ENCODE peak calls at places on chromosome 22, in four cellular contexts. C is GM23248, N is GM23338, H is DND-41. E is an unnamed sample.

GRCh38 chr22:22754268-22754657 is 109.8 kb downstream of the GGTLC2 start:
- DNase-seq in C (no peak), N (no peak), H (no peak), E (no peak)

GRCh38 chr22:47605886-47606285 is 843.4 kb downstream of the TBC1D22A start:
- DNase-seq in C (no peak), N (no peak), H (no peak), E (no peak)

GRCh38 chr22:23054531-23055257 is 15.6 kb upstream of the GNAZ start:
- DNase-seq in C (no peak), N (no peak), H (no peak), E (no peak)

GRCh38 chr22:26892401-26893033 is 235.1 kb downstream of the MIAT start:
- DNase-seq in C (peak; percentile 60), N (no peak), H (no peak), E (no peak)

GRCh38 chr22:27875951-27876350 is 43.1 kb downstream of the PITPNB start:
- DNase-seq in C (no peak), N (no peak), H (peak; percentile 10), E (no peak)

GRCh38 chr22:48485144-48486135 is 1342.2 kb downstream of the BRD1 start:
- DNase-seq in C (no peak), N (no peak), H (no peak), E (no peak)

GRCh38 chr22:39283312-39284141 is 35.9 kb downstream of the RPL3 start:
- DNase-seq in C (no peak), N (no peak), H (no peak), E (no peak)

GRCh38 chr22:19708323-19709011 is 5.8 kb upstream of the SEPTIN5 start:
- DNase-seq in C (no peak), N (no peak), H (no peak), E (no peak)

GRCh38 chr22:17867160-17867785 is 93.0 kb upstream of the BID start:
- DNase-seq in C (no peak), N (no peak), H (peak; percentile 32), E (no peak)

GRCh38 chr22:38104084-38104483 is 6.4 kb downstream of the BAIAP2L2 start:
- DNase-seq in C (peak; percentile 47), N (peak; percentile 85), H (no peak), E (peak; percentile 65)

GRCh38 chr22:18968011-18968749 is 32.1 kb upstream of the PRODH start:
- DNase-seq in C (peak; percentile 51), N (peak; percentile 56), H (peak; percentile 54), E (peak; percentile 81)

GRCh38 chr22:32122899-32123298 is 36.2 kb downstream of the C22orf42 start:
- DNase-seq in C (no peak), N (no peak), H (no peak), E (no peak)

GRCh38 chr22:40512426-40513136 is 123.9 kb downstream of the MRTFA start:
- DNase-seq in C (peak; percentile 98), N (no peak), H (no peak), E (no peak)

GRCh38 chr22:21873619-21874018 is 6.2 kb upstream of the MAPK1 start:
- DNase-seq in C (no peak), N (no peak), H (no peak), E (no peak)

GRCh38 chr22:36457688-36458450 is 23.6 kb downstream of the TXN2 start:
- DNase-seq in C (peak; percentile 45), N (no peak), H (no peak), E (no peak)

GRCh38 chr22:32204856-32205722 is at the start of gene RFPL2:
- DNase-seq in C (peak; percentile 5), N (peak; percentile 92), H (no peak), E (peak; percentile 94)

GRCh38 chr22:32820131-32820882 is 18.8 kb downstream of the TIMP3 start:
- DNase-seq in C (peak; percentile 54), N (no peak), H (no peak), E (no peak)

GRCh38 chr22:37499789-37500188 is 13.6 kb upstream of the MFNG start:
- DNase-seq in C (no peak), N (no peak), H (no peak), E (no peak)

GRCh38 chr22:20437253-20438065 is at the start of gene SCARF2:
- DNase-seq in C (peak; percentile 78), N (peak; percentile 86), H (no peak), E (peak; percentile 81)

GRCh38 chr22:27990451-27990840 is 71.4 kb upstream of the PITPNB start:
- DNase-seq in C (no peak), N (no peak), H (peak; percentile 1), E (no peak)

GRCh38 chr22:42300286-42301071 is 30.0 kb upstream of the TCF20 start:
- DNase-seq in C (no peak), N (no peak), H (peak; percentile 51), E (no peak)

DNA sequence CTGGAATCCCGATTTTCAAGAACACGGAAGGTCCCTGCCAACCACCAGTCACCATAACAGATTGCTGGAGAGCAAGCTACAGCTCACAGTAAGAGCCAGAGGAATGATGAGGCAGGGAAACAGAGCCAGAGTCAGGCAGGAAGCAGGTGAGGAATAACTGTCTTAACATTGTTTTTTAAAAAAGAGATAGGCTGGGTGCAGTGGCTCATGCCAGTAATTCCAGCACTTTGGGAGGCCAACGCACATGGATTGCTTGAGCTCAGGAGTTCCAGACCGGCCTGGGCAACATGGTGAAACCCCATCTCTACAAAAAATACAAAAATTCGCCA is 13.5 kb upstream of the CASTOR1 start:
- DNase-seq in C (no peak), N (no peak), H (no peak), E (no peak)
- H3K27ac ChIP-seq in C (peak overlapping the region; percentile 73), N (no peak overlapping the region), H (peak overlapping the region; percentile 95), E (no peak overlapping the region)

GRCh38 chr22:29946220-29946619 is 63.2 kb downstream of the MTMR3 start:
- DNase-seq in C (no peak), N (no peak), H (no peak), E (no peak)
- H3K79me2 ChIP-seq in C (peaks cover 93% of the 10 kb centered on the region), N (peaks cover 81% of the 10 kb centered on the region), H (peaks cover 76% of the 10 kb centered on the region), E (peaks cover 87% of the 10 kb centered on the region)

GRCh38 chr22:49659924-49660315 is 167.8 kb downstream of the BRD1 start:
- DNase-seq in C (no peak), N (no peak), H (no peak), E (no peak)
- H3K27ac ChIP-seq in C (no peak overlapping the region), N (no peak overlapping the region), H (no peak overlapping the region), E (no peak overlapping the region)

GRCh38 chr22:50297510-50298265 is 9.8 kb downstream of the PLXNB2 start:
- DNase-seq in C (no peak), N (no peak), H (no peak), E (no peak)

GRCh38 chr22:50298937-50299656 is 8.3 kb downstream of the PLXNB2 start:
- DNase-seq in C (peak; percentile 68), N (peak; percentile 60), H (no peak), E (peak; percentile 56)

GRCh38 chr22:50294319-50294656 is 13.2 kb downstream of the PLXNB2 start:
- DNase-seq in C (peak; percentile 22), N (no peak), H (no peak), E (no peak)

GRCh38 chr22:50298266-50298637 is 9.2 kb downstream of the PLXNB2 start:
- DNase-seq in C (no peak), N (no peak), H (no peak), E (no peak)

DNA sequence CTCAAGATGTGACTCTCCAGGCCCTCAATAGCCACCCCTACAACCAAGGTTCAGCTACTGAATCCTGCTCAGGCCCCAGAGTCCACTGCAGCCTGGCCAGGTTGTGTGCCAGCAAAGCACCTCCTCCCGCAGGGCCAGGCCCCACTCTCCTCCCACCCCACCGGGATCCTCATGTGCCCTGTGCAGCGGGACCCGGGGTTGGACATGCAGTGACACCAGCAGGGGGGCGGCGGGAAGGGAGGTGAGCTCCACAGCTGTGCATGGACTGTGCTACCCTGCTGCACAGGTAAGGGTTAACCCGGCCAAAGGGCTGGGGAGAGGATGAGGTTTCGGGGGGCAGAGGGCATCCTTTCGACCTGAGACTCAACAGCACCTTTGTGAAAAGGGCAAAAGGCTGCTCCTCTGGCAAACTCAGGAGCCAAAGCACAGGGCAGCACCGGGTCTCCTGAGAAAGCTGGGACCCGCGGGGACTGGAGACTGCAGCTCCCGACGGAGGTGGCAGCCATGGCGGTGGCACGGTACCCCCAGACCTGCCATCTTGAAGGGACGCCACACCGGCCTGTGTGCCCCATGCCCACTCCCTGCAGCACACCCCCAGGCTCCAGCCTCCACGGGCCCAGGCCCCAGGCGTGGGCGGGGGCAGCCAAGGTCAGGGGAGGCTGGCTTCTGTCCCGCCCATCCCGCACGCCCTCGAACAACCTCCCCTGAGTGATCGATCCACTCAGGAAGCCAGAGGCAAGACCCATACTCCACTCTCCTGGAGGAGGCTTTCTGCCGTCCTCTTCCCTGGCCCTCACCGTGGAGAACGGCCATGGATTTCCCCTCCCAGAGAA is 10.6 kb downstream of the PLXNB2 start:
- DNase-seq in C (no peak), N (no peak), H (no peak), E (no peak)
- H3K79me2 ChIP-seq in C (peaks cover 98% of the 10 kb centered on the region), N (peaks cover 53% of the 10 kb centered on the region), H (no peaks in the 10 kb centered on the region), E (peaks cover 71% of the 10 kb centered on the region)